ENCODE peak calls at places on chromosomes 1 and 21, in nine cellular contexts. D, U, O, I, Q, B, V, C and M are unnamed samples.

GRCh38 chr1:3918966-3919611 is 19.0 kb upstream of the C1orf174 start:
- DNase-seq in D (no peak), I (no peak), V (peak), O (no peak), U (peak), B (no peak), C (no peak), Q (no peak), M (no peak)

GRCh38 chr21:35980821-35981220 is 79.5 kb downstream of the SETD4 start:
- DNase-seq in U (no peak), Q (no peak), V (no peak), O (no peak), B (no peak), I (no peak), C (no peak), D (no peak), M (no peak)

GRCh38 chr1:12080156-12080555 is 17.1 kb downstream of the TNFRSF8 start:
- DNase-seq in Q (no peak), D (no peak), U (no peak), B (no peak), V (no peak), C (no peak), I (no peak), O (no peak), M (no peak)

GRCh38 chr1:226781937-226782609 is 43.0 kb upstream of the ITPKB start:
- DNase-seq in B (no peak), V (no peak), D (no peak), O (no peak), I (no peak), U (no peak), Q (no peak), C (no peak), M (no peak)

GRCh38 chr1:236394016-236394481 is at the start of gene EDARADD:
- DNase-seq in U (no peak), O (no peak), I (no peak), C (no peak), V (no peak), B (no peak), Q (no peak), D (no peak), M (no peak)

GRCh38 chr1:86155061-86155806 is 1.3 kb downstream of the COL24A1 start:
- DNase-seq in C (no peak), Q (peak), I (no peak), D (no peak), V (peak), B (no peak), O (no peak), U (peak), M (no peak)

GRCh38 chr1:19688041-19688842 is 23.6 kb downstream of the HTR6 start:
- DNase-seq in D (no peak), Q (no peak), O (no peak), C (no peak), B (no peak), U (no peak), V (no peak), I (no peak), M (no peak)

GRCh38 chr1:18234790-18235242 is 127.2 kb downstream of the IGSF21 start:
- DNase-seq in C (no peak), D (peak), O (peak), U (no peak), I (no peak), B (no peak), Q (peak), V (no peak), M (peak)

GRCh38 chr21:36757246-36757645 is 58.3 kb downstream of the SIM2 start:
- DNase-seq in B (no peak), D (no peak), U (no peak), O (no peak), C (no peak), I (no peak), V (no peak), Q (no peak), M (no peak)

GRCh38 chr1:22788298-22788697 is 77.7 kb downstream of the EPHB2 start:
- DNase-seq in V (no peak), Q (no peak), C (no peak), O (no peak), I (no peak), U (no peak), D (no peak), B (no peak), M (no peak)

GRCh38 chr21:17371470-17371869 is 141.4 kb upstream of the CXADR start:
- DNase-seq in O (no peak), C (no peak), Q (no peak), V (no peak), I (no peak), U (no peak), B (no peak), D (no peak), M (no peak)

GRCh38 chr1:228109962-228110488 is 926 bp upstream of the MRPL55 start:
- DNase-seq in U (no peak), Q (no peak), O (no peak), D (no peak), C (no peak), I (peak), V (no peak), B (no peak), M (no peak)

GRCh38 chr21:37118187-37118826 is 45.3 kb downstream of the TTC3 start:
- DNase-seq in B (no peak), O (no peak), I (no peak), V (no peak), U (no peak), D (no peak), Q (no peak), C (no peak), M (no peak)

GRCh38 chr1:25675729-25676476 is 59.3 kb downstream of the MAN1C1 start:
- DNase-seq in C (no peak), D (peak), B (peak), O (peak), U (no peak), V (no peak), I (no peak), Q (peak), M (no peak)

GRCh38 chr1:155002479-155003226 is at the start of gene ZBTB7B:
- DNase-seq in Q (no peak), O (peak), D (peak), I (peak), C (no peak), U (no peak), B (no peak), V (no peak), M (no peak)

GRCh38 chr1:186189156-186189555 is 185.9 kb downstream of the TPR start:
- DNase-seq in Q (no peak), I (no peak), O (no peak), B (no peak), C (no peak), D (no peak), V (no peak), U (no peak), M (no peak)

GRCh38 chr1:42476605-42477004 is 13.5 kb downstream of the CCDC30 start:
- DNase-seq in D (no peak), U (no peak), Q (no peak), V (no peak), O (no peak), C (no peak), B (no peak), I (no peak), M (no peak)

GRCh38 chr1:160862151-160863061 is at the start of gene CD244:
- DNase-seq in C (no peak), B (peak), D (peak), V (no peak), Q (no peak), I (no peak), O (peak), U (no peak), M (no peak)

GRCh38 chr1:84348240-84348555 is 46.7 kb downstream of the SAMD13 start:
- DNase-seq in O (no peak), I (no peak), U (no peak), D (no peak), B (no peak), V (no peak), C (no peak), Q (no peak), M (no peak)

GRCh38 chr1:179293340-179294327 is at the start of gene SOAT1:
- DNase-seq in U (peak), I (peak), V (peak), D (peak), C (peak), Q (peak), B (peak), O (peak), M (peak)

GRCh38 chr1:41917835-41918449 is 780 bp downstream of the HIVEP3 start:
- DNase-seq in Q (peak), V (no peak), D (peak), C (no peak), U (no peak), I (peak), B (no peak), O (peak), M (no peak)

GRCh38 chr1:199789141-199789540 is 238.4 kb upstream of the NR5A2 start:
- DNase-seq in O (no peak), V (no peak), B (no peak), D (no peak), I (no peak), U (no peak), Q (no peak), C (no peak), M (no peak)

GRCh38 chr1:205665216-205665757 is 15.0 kb downstream of the SLC45A3 start:
- DNase-seq in U (no peak), O (no peak), B (peak), C (no peak), V (no peak), D (no peak), Q (no peak), I (no peak), M (no peak)

GRCh38 chr1:30034627-30035521 is 688.5 kb downstream of the MATN1 start:
- DNase-seq in O (no peak), Q (no peak), B (no peak), I (no peak), V (no peak), C (no peak), U (no peak), D (no peak), M (no peak)

GRCh38 chr1:86926886-86927285 is 12.5 kb downstream of the HS2ST1 start:
- DNase-seq in B (no peak), O (no peak), C (no peak), I (no peak), U (no peak), Q (no peak), V (no peak), D (no peak), M (no peak)

GRCh38 chr1:218765753-218766152 is 407.9 kb upstream of the LYPLAL1 start:
- DNase-seq in I (peak), C (no peak), U (no peak), O (no peak), V (no peak), B (no peak), Q (no peak), D (no peak), M (no peak)

GRCh38 chr1:97680460-97680859 is 240.4 kb downstream of the DPYD start:
- DNase-seq in O (no peak), B (no peak), Q (no peak), C (no peak), I (no peak), U (no peak), V (no peak), D (no peak), M (no peak)

GRCh38 chr1:110292327-110292741 is 46.8 kb upstream of the RBM15 start:
- DNase-seq in O (no peak), I (peak), V (no peak), U (no peak), B (no peak), D (no peak), Q (no peak), C (no peak), M (peak)

GRCh38 chr1:162019006-162019405 is 4.7 kb downstream of the OLFML2B start:
- DNase-seq in U (no peak), O (no peak), B (no peak), Q (no peak), V (no peak), D (no peak), I (peak), C (no peak), M (peak)

GRCh38 chr1:32474954-32475353 is 10.1 kb downstream of the ZBTB8B start:
- DNase-seq in O (no peak), B (no peak), I (no peak), Q (no peak), D (no peak), C (no peak), V (no peak), U (no peak), M (no peak)

GRCh38 chr1:168227620-168228019 is 1.8 kb downstream of the SFT2D2 start:
- DNase-seq in B (no peak), Q (no peak), D (no peak), I (peak), C (no peak), O (no peak), U (no peak), V (no peak), M (no peak)

GRCh38 chr1:211468595-211468994 is 23.4 kb downstream of the RD3 start:
- DNase-seq in I (peak), U (peak), C (no peak), B (no peak), O (no peak), V (no peak), Q (no peak), D (no peak), M (no peak)

GRCh38 chr21:36825683-36826082 is 126.8 kb downstream of the SIM2 start:
- DNase-seq in B (no peak), U (no peak), O (no peak), I (no peak), Q (no peak), D (no peak), C (no peak), V (no peak), M (no peak)

GRCh38 chr21:45333583-45334121 is 46.0 kb upstream of the POFUT2 start:
- DNase-seq in O (no peak), B (no peak), D (no peak), I (no peak), Q (no peak), V (no peak), C (no peak), U (peak), M (no peak)

DNA sequence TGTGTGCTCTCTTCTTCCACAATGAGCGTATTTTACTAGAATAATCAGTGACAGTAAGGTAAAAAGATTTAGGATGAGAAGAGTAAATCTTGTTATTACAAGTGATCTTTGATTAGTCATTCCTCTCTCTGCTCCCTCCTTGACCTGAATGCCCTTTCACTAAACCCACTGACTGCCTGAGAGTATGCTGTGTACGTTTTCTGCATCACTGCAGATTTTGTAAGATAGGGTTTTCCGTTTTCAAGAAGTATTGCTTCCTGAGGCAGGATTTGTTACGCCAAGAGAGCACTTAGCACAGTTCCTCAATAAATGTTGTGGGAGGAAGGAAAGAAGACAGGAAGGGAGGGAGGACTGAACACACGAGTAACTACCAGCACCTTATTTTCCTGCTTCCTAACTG is 7.7 kb upstream of the LAMB3 start:
- DNase-seq in B (no peak), U (no peak), D (no peak), Q (no peak), C (no peak), I (peak), O (no peak), V (no peak), M (peak)
- TF ChIP-seq POLR2AphosphoS5 in B (no peak), U (peak), D (no peak), Q (no peak), C (no peak), I (peak), O (no peak), V (no peak), M (peak)

GRCh38 chr1:92817137-92817697 is 14.6 kb upstream of the RPL5 start:
- DNase-seq in B (no peak), Q (no peak), D (peak), U (no peak), C (no peak), I (no peak), O (no peak), V (no peak), M (no peak)
- TF ChIP-seq POLR2AphosphoS5 in B (no peak), Q (no peak), D (no peak), U (no peak), C (no peak), I (no peak), O (peak), V (no peak), M (no peak)

GRCh38 chr1:202618387-202619022 is 91.7 kb downstream of the SYT2 start:
- DNase-seq in D (no peak), B (no peak), O (no peak), Q (no peak), I (no peak), V (no peak), C (no peak), U (no peak), M (no peak)

GRCh38 chr1:202613571-202613970 is 96.7 kb downstream of the SYT2 start:
- DNase-seq in C (no peak), B (no peak), D (no peak), U (no peak), I (no peak), V (no peak), O (no peak), Q (no peak), M (no peak)

GRCh38 chr1:202619528-202619927 is 90.7 kb downstream of the SYT2 start:
- DNase-seq in D (no peak), I (no peak), C (no peak), V (no peak), B (no peak), O (no peak), Q (no peak), U (peak), M (no peak)

GRCh38 chr1:202615501-202616354 is 94.5 kb downstream of the SYT2 start:
- DNase-seq in O (no peak), I (peak), U (no peak), Q (peak), D (peak), B (peak), V (no peak), C (no peak), M (peak)

DNA sequence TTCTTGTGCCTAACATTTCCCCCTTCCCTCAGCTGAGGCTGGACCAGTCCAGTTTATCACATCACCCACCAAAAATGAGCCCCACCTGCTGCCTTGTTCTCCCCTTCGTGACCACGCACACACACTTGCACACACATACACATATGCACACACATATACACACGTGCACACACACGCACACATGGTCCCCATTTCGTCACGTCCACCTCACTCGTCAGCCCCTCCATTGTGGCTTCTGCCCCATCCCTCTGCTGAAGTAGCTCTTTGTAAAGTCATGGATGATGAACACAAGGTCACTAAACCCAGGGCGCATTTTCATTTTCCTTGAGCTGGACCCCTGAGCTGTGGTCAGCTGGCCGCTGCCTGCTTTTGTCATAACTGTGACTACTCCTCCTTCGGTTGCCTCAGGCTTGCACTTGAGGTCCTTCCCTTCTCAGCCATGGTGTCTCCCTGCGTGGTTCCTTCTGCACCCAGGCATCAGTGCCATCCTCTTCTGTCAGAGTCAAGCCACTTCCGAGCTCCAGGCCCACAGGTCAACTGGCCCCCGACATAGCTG is 93.8 kb downstream of the SYT2 start:
- DNase-seq in C (no peak), B (peak), V (no peak), O (no peak), U (no peak), D (no peak), I (no peak), Q (no peak), M (no peak)
- TF ChIP-seq POLR2AphosphoS5 in C (no peak), B (no peak), V (no peak), O (no peak), U (no peak), D (no peak), I (no peak), Q (no peak), M (no peak)

GRCh38 chr21:39400173-39400572 is 45.4 kb downstream of the LCA5L start:
- DNase-seq in O (no peak), V (no peak), U (no peak), I (no peak), Q (no peak), B (no peak), D (no peak), C (no peak), M (no peak)
- TF ChIP-seq POLR2AphosphoS5 in O (no peak), V (no peak), U (no peak), I (no peak), Q (no peak), B (no peak), D (no peak), C (no peak), M (no peak)

DNA sequence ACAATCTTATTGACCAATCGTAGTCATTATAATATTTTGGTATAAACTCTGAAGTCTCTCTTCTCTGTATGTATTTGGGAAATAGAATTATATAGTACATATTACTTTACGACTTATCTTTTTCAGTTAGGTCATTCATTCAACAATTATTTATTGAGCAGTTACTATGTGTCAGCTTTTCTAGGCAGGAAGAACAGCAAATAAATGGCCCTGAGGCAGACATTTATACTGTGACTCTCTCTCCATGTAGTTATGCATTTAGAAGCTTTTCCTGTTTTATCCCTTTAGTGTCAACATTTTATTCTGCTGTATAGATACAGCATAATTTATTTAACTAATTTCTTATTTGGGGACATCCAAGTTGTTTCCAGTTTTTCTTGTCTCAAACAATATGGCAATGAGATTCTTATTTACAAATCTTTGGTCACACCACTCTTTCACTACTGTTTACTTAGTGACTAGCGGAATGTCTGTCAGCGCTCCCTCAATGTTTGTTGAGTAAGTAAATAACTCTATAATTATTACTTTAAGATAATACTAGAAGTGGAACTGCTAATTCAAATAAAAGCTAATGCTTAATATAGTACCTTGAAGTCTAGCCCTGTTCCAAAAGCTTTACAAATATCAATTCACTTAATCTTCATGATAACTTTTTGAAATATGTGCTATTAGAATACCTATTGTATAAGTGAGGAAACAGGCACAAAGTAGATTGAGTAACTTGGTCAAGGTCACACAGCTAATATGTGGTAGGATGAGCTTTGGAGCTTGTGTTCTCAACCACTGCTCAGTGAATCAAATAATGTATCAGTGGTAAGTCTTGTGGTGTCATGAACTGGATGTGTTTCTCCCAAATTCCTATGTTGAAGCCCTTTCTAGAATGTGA is 465.6 kb downstream of the SIPA1L2 start:
- DNase-seq in V (no peak), C (no peak), I (no peak), U (no peak), D (no peak), O (no peak), B (no peak), Q (no peak), M (no peak)
- TF ChIP-seq POLR2AphosphoS5 in V (no peak), C (no peak), I (no peak), U (no peak), D (no peak), O (no peak), B (no peak), Q (no peak), M (no peak)